ENCODE peak calls at places on chromosomes 5 and 9, in six cellular contexts. R, G, C, W, H and Y are unnamed samples.

GRCh38 chr5:124755565-124755964 is 9.1 kb upstream of the ZNF608 start:
- DNase-seq in C (no peak), R (peak), G (no peak), W (peak), H (no peak), Y (peak)

GRCh38 chr5:179608131-179608581 is 15.3 kb downstream of the HNRNPH1 start:
- DNase-seq in W (no peak), H (no peak), R (no peak), C (no peak), G (no peak), Y (no peak)

GRCh38 chr9:120931278-120932085 is 4.9 kb upstream of the TRAF1 start:
- DNase-seq in W (peak), C (no peak), R (peak), H (no peak), G (peak), Y (peak)

GRCh38 chr5:80711938-80712337 is 57.2 kb upstream of the DHFR start:
- DNase-seq in H (no peak), C (peak), G (no peak), W (peak), R (no peak), Y (peak)

GRCh38 chr5:135457424-135458071 is 5.4 kb upstream of the TIFAB start:
- DNase-seq in H (peak), R (peak), C (peak), G (peak), W (peak), Y (peak)

GRCh38 chr9:116234091-116234490 is 80.5 kb downstream of the PAPPA start:
- DNase-seq in R (no peak), H (no peak), W (peak), C (no peak), G (no peak), Y (peak)

GRCh38 chr9:124212381-124213050 is 45.2 kb upstream of the NEK6 start:
- DNase-seq in C (no peak), R (no peak), H (no peak), G (no peak), W (peak), Y (peak)

GRCh38 chr5:92394935-92395334 is 1011.8 kb upstream of the ARRDC3 start:
- DNase-seq in G (no peak), H (no peak), R (no peak), W (no peak), C (no peak), Y (no peak)

GRCh38 chr9:124355032-124355940 is 60.0 kb downstream of the PSMB7 start:
- DNase-seq in C (no peak), W (no peak), H (no peak), G (no peak), R (no peak), Y (no peak)

GRCh38 chr5:34803974-34804373 is 35.0 kb upstream of the TTC23L start:
- DNase-seq in C (no peak), G (no peak), H (no peak), R (no peak), W (peak), Y (peak)

GRCh38 chr9:86766912-86767311 is 180.4 kb downstream of the GAS1 start:
- DNase-seq in W (peak), R (no peak), C (no peak), G (no peak), H (peak), Y (peak)

GRCh38 chr9:68551191-68551590 is 10.5 kb upstream of the TMEM252 start:
- DNase-seq in R (no peak), C (no peak), G (no peak), W (no peak), H (no peak), Y (no peak)

GRCh38 chr5:140391732-140392131 is 9.9 kb upstream of the ANKHD1 start:
- DNase-seq in W (no peak), H (no peak), C (no peak), G (no peak), R (no peak), Y (no peak)

GRCh38 chr5:14816999-14817761 is 54.4 kb downstream of the ANKH start:
- DNase-seq in C (no peak), R (no peak), G (no peak), W (peak), H (no peak), Y (peak)

GRCh38 chr5:123696948-123697347 is 185.0 kb downstream of the CSNK1G3 start:
- DNase-seq in H (peak), W (peak), C (no peak), G (no peak), R (no peak), Y (no peak)

GRCh38 chr5:15003511-15003920 is 131.9 kb upstream of the ANKH start:
- DNase-seq in R (peak), H (peak), C (peak), W (peak), G (peak), Y (peak)

GRCh38 chr5:136730426-136730825 is 365.1 kb upstream of the TRPC7 start:
- DNase-seq in C (no peak), G (no peak), H (no peak), R (no peak), W (no peak), Y (no peak)

GRCh38 chr9:34715639-34716215 is 5.8 kb upstream of the CCL21 start:
- DNase-seq in H (no peak), C (no peak), R (no peak), W (no peak), G (no peak), Y (no peak)

GRCh38 chr9:26271495-26272122 is 593.4 kb upstream of the TUSC1 start:
- DNase-seq in G (no peak), R (no peak), C (no peak), H (no peak), W (no peak), Y (no peak)

GRCh38 chr5:176406436-176407052 is 9.8 kb downstream of the CLTB start:
- DNase-seq in W (no peak), R (no peak), H (no peak), G (no peak), C (no peak), Y (no peak)

GRCh38 chr9:126534431-126535186 is 79.1 kb upstream of the LMX1B start:
- DNase-seq in R (no peak), G (no peak), H (no peak), C (no peak), W (no peak), Y (no peak)

GRCh38 chr9:113578877-113579269 is 115.3 kb downstream of the RGS3 start:
- DNase-seq in H (peak), G (peak), R (no peak), C (no peak), W (peak), Y (peak)